ENCODE peak calls at places on chromosomes 11 and 22, in five cellular contexts. One of them, this sample, is unnamed.
A peak's percentile ranks its signal among the peaks of the same experiment; 100 is the strongest.

GRCh38 chr11:116869610-116870009 is 32.2 kb upstream of the APOA1 start:
- DNase-seq in prostate gland: peak; percentile 65
- DNase-seq in H54: no peak
- DNase-seq in NB4: no peak
- DNase-seq in upper lobe of left lung: no peak
- DNase-seq in this sample: no peak

GRCh38 chr11:117045196-117045595 is 53.0 kb downstream of the SIK3 start:
- DNase-seq in prostate gland: no peak
- DNase-seq in H54: no peak
- DNase-seq in NB4: no peak
- DNase-seq in upper lobe of left lung: no peak
- DNase-seq in this sample: no peak

GRCh38 chr11:107740256-107740655 is 28.4 kb upstream of the SLN start:
- DNase-seq in prostate gland: no peak
- DNase-seq in H54: no peak
- DNase-seq in NB4: no peak
- DNase-seq in upper lobe of left lung: no peak
- DNase-seq in this sample: no peak

GRCh38 chr11:9710223-9710622 is 46.3 kb downstream of the SWAP70 start:
- DNase-seq in prostate gland: no peak
- DNase-seq in H54: no peak
- DNase-seq in NB4: no peak
- DNase-seq in upper lobe of left lung: no peak
- DNase-seq in this sample: no peak

GRCh38 chr11:61812736-61813411 is 3.9 kb downstream of the FADS1 start:
- DNase-seq in prostate gland: no peak
- DNase-seq in H54: no peak
- DNase-seq in NB4: no peak
- DNase-seq in upper lobe of left lung: no peak
- DNase-seq in this sample: no peak

GRCh38 chr22:30537083-30537731 is 9.3 kb downstream of the SEC14L6 start:
- DNase-seq in prostate gland: no peak
- DNase-seq in H54: no peak
- DNase-seq in NB4: no peak
- DNase-seq in upper lobe of left lung: no peak
- DNase-seq in this sample: no peak

GRCh38 chr11:134040386-134041297 is 28.2 kb upstream of the JAM3 start:
- DNase-seq in prostate gland: no peak
- DNase-seq in H54: no peak
- DNase-seq in NB4: no peak
- DNase-seq in upper lobe of left lung: no peak
- DNase-seq in this sample: no peak

GRCh38 chr11:77407613-77408012 is 66.3 kb downstream of the PAK1 start:
- DNase-seq in prostate gland: peak; percentile 80
- DNase-seq in H54: peak; percentile 47
- DNase-seq in NB4: peak; percentile 29
- DNase-seq in upper lobe of left lung: peak; percentile 33
- DNase-seq in this sample: no peak

GRCh38 chr11:78961186-78961782 is 386.6 kb upstream of the NARS2 start:
- DNase-seq in prostate gland: peak; percentile 44
- DNase-seq in H54: peak; percentile 39
- DNase-seq in NB4: peak; percentile 16
- DNase-seq in upper lobe of left lung: peak; percentile 48
- DNase-seq in this sample: no peak

GRCh38 chr11:119149371-119150275 is 771 bp downstream of the ABCG4 start:
- DNase-seq in prostate gland: no peak
- DNase-seq in H54: no peak
- DNase-seq in NB4: peak; percentile 72
- DNase-seq in upper lobe of left lung: no peak
- DNase-seq in this sample: no peak

GRCh38 chr11:77130763-77131513 is 2.9 kb downstream of the MYO7A start:
- DNase-seq in prostate gland: no peak
- DNase-seq in H54: no peak
- DNase-seq in NB4: no peak
- DNase-seq in upper lobe of left lung: no peak
- DNase-seq in this sample: no peak

GRCh38 chr11:72812968-72813739 is 1.1 kb upstream of the ATG16L2 start:
- DNase-seq in prostate gland: no peak
- DNase-seq in H54: peak; percentile 69
- DNase-seq in NB4: peak; percentile 96
- DNase-seq in upper lobe of left lung: peak; percentile 75
- DNase-seq in this sample: no peak

GRCh38 chr11:72814139-72814830 is at the start of gene ATG16L2:
- DNase-seq in prostate gland: peak; percentile 77
- DNase-seq in H54: peak; percentile 93
- DNase-seq in NB4: peak; percentile 93
- DNase-seq in upper lobe of left lung: peak; percentile 87
- DNase-seq in this sample: peak; percentile 35

GRCh38 chr11:72814831-72815618 is 814 bp downstream of the ATG16L2 start:
- DNase-seq in prostate gland: no peak
- DNase-seq in H54: peak; percentile 83
- DNase-seq in NB4: peak; percentile 87
- DNase-seq in upper lobe of left lung: peak; percentile 61
- DNase-seq in this sample: no peak

GRCh38 chr11:72812604-72812967 is 1.6 kb upstream of the ATG16L2 start:
- DNase-seq in prostate gland: no peak
- DNase-seq in H54: no peak
- DNase-seq in NB4: no peak
- DNase-seq in upper lobe of left lung: no peak
- DNase-seq in this sample: no peak

GRCh38 chr11:72813740-72814138 is 472 bp upstream of the ATG16L2 start:
- DNase-seq in prostate gland: peak; percentile 74
- DNase-seq in H54: peak; percentile 75
- DNase-seq in NB4: no peak
- DNase-seq in upper lobe of left lung: peak; percentile 88
- DNase-seq in this sample: no peak
- TF ChIP-seq POLR2A in prostate gland: peak; percentile 69
- TF ChIP-seq POLR2A in H54: peak; percentile 86
- TF ChIP-seq POLR2A in NB4: peak; percentile 67
- TF ChIP-seq POLR2A in upper lobe of left lung: peak; percentile 10
- TF ChIP-seq POLR2A in this sample: no peak

GRCh38 chr11:34630544-34630943 is 9.7 kb downstream of the EHF start:
- DNase-seq in prostate gland: no peak
- DNase-seq in H54: no peak
- DNase-seq in NB4: no peak
- DNase-seq in upper lobe of left lung: no peak
- DNase-seq in this sample: no peak
- TF ChIP-seq POLR2A in prostate gland: no peak
- TF ChIP-seq POLR2A in H54: no peak
- TF ChIP-seq POLR2A in NB4: no peak
- TF ChIP-seq POLR2A in upper lobe of left lung: no peak
- TF ChIP-seq POLR2A in this sample: no peak

DNA sequence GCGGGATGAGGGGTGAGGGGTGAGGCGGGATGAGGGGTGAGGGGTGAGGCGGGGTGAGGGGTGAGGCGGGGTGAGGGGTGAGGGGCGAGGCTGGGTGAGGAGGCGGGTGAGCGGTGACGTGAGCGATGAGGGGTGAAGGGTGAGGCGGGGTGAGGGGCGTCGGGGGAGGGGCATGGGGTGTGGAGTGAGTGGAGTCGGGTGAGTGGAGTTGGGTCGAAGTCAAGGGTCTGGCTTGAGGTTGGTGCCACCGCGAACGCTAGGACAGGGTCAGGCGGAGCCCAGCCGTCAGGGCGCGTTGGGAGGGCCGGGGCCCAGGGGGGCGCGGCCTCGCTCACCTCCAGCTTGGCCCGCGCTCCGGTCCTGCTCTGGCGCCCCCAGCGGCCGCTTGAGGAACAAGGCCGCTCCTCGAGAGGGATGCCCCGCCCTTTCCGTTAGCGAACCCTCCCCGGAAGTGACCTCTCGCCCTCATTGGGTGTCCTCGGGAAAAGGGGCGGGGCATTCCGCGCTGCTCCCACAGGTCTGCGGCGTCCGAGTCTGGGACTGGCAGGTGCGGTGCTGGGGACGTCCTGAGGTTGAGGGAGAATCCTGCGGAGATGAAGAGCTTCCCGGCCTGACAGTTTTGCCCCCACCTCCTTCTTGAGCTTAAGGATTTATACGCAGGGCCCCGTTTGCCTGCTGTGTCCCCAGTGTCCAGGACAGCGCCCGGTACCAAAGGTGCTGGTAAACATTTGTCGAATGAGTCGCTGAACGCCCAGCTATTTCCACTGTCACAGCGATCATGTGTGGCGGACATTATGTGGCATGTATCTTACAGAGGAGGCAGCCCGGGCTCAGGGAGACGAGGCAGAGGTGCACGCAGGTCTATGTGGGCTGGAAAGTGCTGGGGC is at the start of gene SYCE3:
- DNase-seq in prostate gland: peak; percentile 98
- DNase-seq in H54: peak; percentile 70
- DNase-seq in NB4: peak; percentile 93
- DNase-seq in upper lobe of left lung: peak; percentile 99
- DNase-seq in this sample: peak; percentile 84
- TF ChIP-seq POLR2A in prostate gland: peak; percentile 89
- TF ChIP-seq POLR2A in H54: peak; percentile 19
- TF ChIP-seq POLR2A in NB4: peak; percentile 31
- TF ChIP-seq POLR2A in upper lobe of left lung: peak; percentile 89
- TF ChIP-seq POLR2A in this sample: peak; percentile 52

DNA sequence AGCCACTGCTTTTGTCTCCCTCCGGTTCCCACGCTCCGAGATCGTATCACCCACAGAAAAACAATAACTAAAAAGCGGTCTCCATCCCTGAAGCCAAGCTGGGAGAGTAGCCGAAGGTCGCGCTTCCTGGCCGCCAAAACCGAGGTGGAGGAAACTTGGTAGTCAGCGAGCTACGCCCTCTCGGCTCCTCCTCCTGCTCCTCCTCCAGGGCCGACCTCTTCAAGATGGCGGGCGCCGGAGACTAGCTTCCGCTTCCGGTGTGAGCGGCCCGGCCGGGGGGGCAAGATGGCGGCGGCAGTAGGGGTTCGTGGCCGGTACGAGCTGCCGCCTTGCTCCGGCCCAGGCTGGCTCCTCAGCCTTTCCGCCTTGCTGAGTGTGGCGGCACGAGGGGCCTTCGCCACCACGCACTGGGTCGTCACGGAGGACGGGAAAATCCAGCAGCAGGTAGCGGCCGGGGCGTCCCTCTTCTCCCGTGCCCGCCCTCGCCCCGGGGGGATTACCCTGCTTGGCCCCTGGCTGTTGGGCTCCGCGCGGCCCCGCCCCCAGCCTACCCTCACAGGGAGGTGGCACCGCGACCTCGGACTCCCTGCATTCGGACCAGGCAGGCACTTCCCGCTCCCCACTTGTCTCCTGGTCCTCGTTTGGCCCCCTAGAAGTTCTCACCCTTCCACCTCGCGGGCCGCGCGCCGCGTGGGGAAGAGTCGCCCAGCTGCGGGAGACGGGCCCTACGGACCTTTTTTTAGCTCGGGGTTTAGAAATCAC is at the start of gene TTC17:
- DNase-seq in prostate gland: peak; percentile 91
- DNase-seq in H54: peak; percentile 87
- DNase-seq in NB4: peak; percentile 96
- DNase-seq in upper lobe of left lung: peak; percentile 96
- DNase-seq in this sample: peak; percentile 73
- TF ChIP-seq POLR2A in prostate gland: peak; percentile 66
- TF ChIP-seq POLR2A in H54: peak; percentile 95
- TF ChIP-seq POLR2A in NB4: peak; percentile 85
- TF ChIP-seq POLR2A in upper lobe of left lung: peak; percentile 93
- TF ChIP-seq POLR2A in this sample: peak; percentile 90

GRCh38 chr11:203945-204586 is 3.1 kb downstream of the BET1L start:
- DNase-seq in prostate gland: peak; percentile 2
- DNase-seq in H54: no peak
- DNase-seq in NB4: no peak
- DNase-seq in upper lobe of left lung: no peak
- DNase-seq in this sample: no peak
- TF ChIP-seq POLR2A in prostate gland: no peak
- TF ChIP-seq POLR2A in H54: no peak
- TF ChIP-seq POLR2A in NB4: no peak
- TF ChIP-seq POLR2A in upper lobe of left lung: no peak
- TF ChIP-seq POLR2A in this sample: no peak

GRCh38 chr22:39654959-39655579 is 84.5 kb downstream of the CACNA1I start:
- DNase-seq in prostate gland: no peak
- DNase-seq in H54: no peak
- DNase-seq in NB4: peak; percentile 36
- DNase-seq in upper lobe of left lung: no peak
- DNase-seq in this sample: no peak
- TF ChIP-seq POLR2A in prostate gland: no peak
- TF ChIP-seq POLR2A in H54: no peak
- TF ChIP-seq POLR2A in NB4: no peak
- TF ChIP-seq POLR2A in upper lobe of left lung: no peak
- TF ChIP-seq POLR2A in this sample: no peak

DNA sequence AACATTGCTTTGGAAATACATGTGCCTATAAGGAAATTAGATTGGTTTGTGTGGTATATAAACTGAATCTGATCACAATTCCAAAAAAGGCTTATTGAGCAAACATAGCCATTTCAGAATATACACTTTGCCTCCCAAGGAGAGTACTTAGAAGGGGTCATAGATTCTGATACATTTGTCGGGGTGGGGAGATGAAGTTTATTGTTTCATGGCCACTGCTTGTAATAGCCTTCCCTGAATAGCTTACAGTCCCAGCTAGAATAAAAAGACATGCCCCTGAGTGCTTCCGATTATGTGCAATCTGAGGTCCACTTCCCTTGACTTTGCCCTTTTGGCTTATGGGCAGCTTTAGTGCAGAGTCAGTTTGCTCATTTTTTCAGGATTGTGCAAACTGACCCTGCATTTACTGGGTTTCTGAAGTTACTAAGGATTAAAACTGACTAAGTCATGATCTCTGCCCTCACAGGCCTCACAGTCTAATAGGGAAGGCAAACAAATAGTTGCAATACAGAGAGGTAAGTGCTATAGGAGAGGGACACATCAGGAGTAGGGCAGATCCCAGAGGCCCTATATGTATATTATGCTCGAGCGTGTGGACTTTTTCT is 184.2 kb downstream of the BLID start:
- DNase-seq in prostate gland: no peak
- DNase-seq in H54: no peak
- DNase-seq in NB4: no peak
- DNase-seq in upper lobe of left lung: no peak
- DNase-seq in this sample: no peak
- TF ChIP-seq POLR2A in prostate gland: no peak
- TF ChIP-seq POLR2A in H54: no peak
- TF ChIP-seq POLR2A in NB4: no peak
- TF ChIP-seq POLR2A in upper lobe of left lung: no peak
- TF ChIP-seq POLR2A in this sample: no peak

GRCh38 chr11:19201737-19202605 is at the start of gene CSRP3:
- DNase-seq in prostate gland: no peak
- DNase-seq in H54: no peak
- DNase-seq in NB4: no peak
- DNase-seq in upper lobe of left lung: no peak
- DNase-seq in this sample: no peak
- TF ChIP-seq POLR2A in prostate gland: no peak
- TF ChIP-seq POLR2A in H54: no peak
- TF ChIP-seq POLR2A in NB4: no peak
- TF ChIP-seq POLR2A in upper lobe of left lung: no peak
- TF ChIP-seq POLR2A in this sample: no peak

This sample was measured in esophagus squamous epithelium.